ENCODE peak calls at places on chromosomes 1 and 21, in four cellular contexts. One of them, this sample, is unnamed. For H3K36me3, the result is how much of the 10 kb centered on the place peaks cover.

GRCh38 chr1:232678185-232678886 is 48.4 kb upstream of the SIPA1L2 start:
- DNase-seq in sigmoid colon: no peak
- DNase-seq in CD4-positive, alpha-beta memory T cell: no peak
- DNase-seq in tibial artery: no peak
- DNase-seq in this sample: no peak

GRCh38 chr1:185695299-185695698 is 38.9 kb upstream of the HMCN1 start:
- DNase-seq in tibial artery: no peak
- DNase-seq in sigmoid colon: no peak
- DNase-seq in CD4-positive, alpha-beta memory T cell: no peak
- DNase-seq in this sample: no peak

GRCh38 chr1:226674892-226675719 is 64.0 kb downstream of the ITPKB start:
- DNase-seq in sigmoid colon: peak
- DNase-seq in CD4-positive, alpha-beta memory T cell: peak
- DNase-seq in tibial artery: peak
- DNase-seq in this sample: peak

GRCh38 chr1:222909586-222909985 is 94.7 kb downstream of the DISP1 start:
- DNase-seq in sigmoid colon: no peak
- DNase-seq in CD4-positive, alpha-beta memory T cell: no peak
- DNase-seq in tibial artery: peak
- DNase-seq in this sample: no peak

GRCh38 chr1:55584521-55585401 is 369.6 kb upstream of the USP24 start:
- DNase-seq in tibial artery: no peak
- DNase-seq in sigmoid colon: no peak
- DNase-seq in CD4-positive, alpha-beta memory T cell: no peak
- DNase-seq in this sample: no peak

GRCh38 chr1:110746644-110747259 is 72.0 kb upstream of the KCNA3 start:
- DNase-seq in CD4-positive, alpha-beta memory T cell: peak
- DNase-seq in sigmoid colon: no peak
- DNase-seq in tibial artery: no peak
- DNase-seq in this sample: peak

GRCh38 chr1:21323091-21323490 is 32.8 kb upstream of the ECE1 start:
- DNase-seq in sigmoid colon: no peak
- DNase-seq in CD4-positive, alpha-beta memory T cell: no peak
- DNase-seq in tibial artery: no peak
- DNase-seq in this sample: no peak

GRCh38 chr1:24795236-24795635 is 50.0 kb downstream of the CLIC4 start:
- DNase-seq in CD4-positive, alpha-beta memory T cell: no peak
- DNase-seq in sigmoid colon: no peak
- DNase-seq in tibial artery: no peak
- DNase-seq in this sample: no peak

GRCh38 chr21:44926364-44927101 is 5.8 kb upstream of the ITGB2 start:
- DNase-seq in tibial artery: peak
- DNase-seq in sigmoid colon: no peak
- DNase-seq in CD4-positive, alpha-beta memory T cell: peak
- DNase-seq in this sample: peak

GRCh38 chr1:241475688-241476087 is 43.9 kb downstream of the FH start:
- DNase-seq in sigmoid colon: no peak
- DNase-seq in CD4-positive, alpha-beta memory T cell: no peak
- DNase-seq in tibial artery: no peak
- DNase-seq in this sample: no peak

DNA sequence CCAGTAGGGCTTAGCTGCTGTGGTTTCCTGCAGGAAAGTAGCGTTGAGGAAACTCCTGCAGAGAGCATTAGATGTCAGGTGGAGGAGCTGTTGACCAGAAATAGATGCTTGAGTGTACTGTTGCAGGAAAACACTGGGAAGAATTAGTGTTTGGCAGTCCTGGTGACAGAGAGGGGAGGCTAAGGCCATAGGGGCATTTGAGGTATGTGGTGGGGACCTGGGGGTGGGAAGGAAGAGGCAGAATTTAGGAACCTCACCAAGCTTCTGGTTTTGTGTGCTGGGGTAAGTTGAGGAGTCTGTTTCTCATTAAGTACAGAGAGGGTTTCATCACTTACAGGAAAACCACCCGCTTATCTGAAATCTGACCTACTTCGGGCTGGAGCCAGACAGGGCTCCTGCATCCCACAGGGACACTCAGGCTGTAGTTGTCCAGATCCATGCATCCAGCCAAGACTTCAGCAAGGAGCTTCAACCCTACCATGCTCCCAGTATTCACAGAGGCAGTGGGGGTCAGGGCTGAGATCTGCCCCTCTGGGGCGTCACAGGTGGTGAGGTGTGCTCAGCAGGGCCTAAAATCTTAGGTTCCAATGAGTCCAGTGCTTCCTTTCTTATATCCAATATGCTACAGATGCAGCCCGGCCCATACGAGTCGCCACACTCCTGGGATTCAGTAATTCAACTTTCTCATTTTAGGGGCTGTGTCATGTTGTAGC is 15.1 kb downstream of the SH2D2A start:
- DNase-seq in sigmoid colon: no peak
- DNase-seq in tibial artery: no peak
- DNase-seq in CD4-positive, alpha-beta memory T cell: no peak
- DNase-seq in this sample: no peak
- H3K36me3 ChIP-seq in sigmoid colon: under half
- H3K36me3 ChIP-seq in tibial artery: half or more
- H3K36me3 ChIP-seq in CD4-positive, alpha-beta memory T cell: under half
- H3K36me3 ChIP-seq in this sample: under half

GRCh38 chr21:42849759-42850412 is 29.5 kb downstream of the WDR4 start:
- DNase-seq in tibial artery: no peak
- DNase-seq in CD4-positive, alpha-beta memory T cell: no peak
- DNase-seq in sigmoid colon: no peak
- DNase-seq in this sample: no peak

GRCh38 chr21:42848932-42849758 is 30.2 kb downstream of the WDR4 start:
- DNase-seq in tibial artery: no peak
- DNase-seq in sigmoid colon: no peak
- DNase-seq in CD4-positive, alpha-beta memory T cell: no peak
- DNase-seq in this sample: no peak

GRCh38 chr21:42850866-42851391 is 28.4 kb downstream of the WDR4 start:
- DNase-seq in sigmoid colon: no peak
- DNase-seq in tibial artery: no peak
- DNase-seq in CD4-positive, alpha-beta memory T cell: no peak
- DNase-seq in this sample: no peak

GRCh38 chr21:42851812-42852665 is 27.3 kb downstream of the WDR4 start:
- DNase-seq in tibial artery: no peak
- DNase-seq in sigmoid colon: no peak
- DNase-seq in CD4-positive, alpha-beta memory T cell: no peak
- DNase-seq in this sample: no peak

GRCh38 chr21:42850463-42850862 is 28.9 kb downstream of the WDR4 start:
- DNase-seq in CD4-positive, alpha-beta memory T cell: no peak
- DNase-seq in tibial artery: no peak
- DNase-seq in sigmoid colon: no peak
- DNase-seq in this sample: no peak
- H3K36me3 ChIP-seq in CD4-positive, alpha-beta memory T cell: half or more
- H3K36me3 ChIP-seq in tibial artery: half or more
- H3K36me3 ChIP-seq in sigmoid colon: under half
- H3K36me3 ChIP-seq in this sample: under half

GRCh38 chr1:162502077-162502476 is 4.5 kb downstream of the UHMK1 start:
- DNase-seq in CD4-positive, alpha-beta memory T cell: no peak
- DNase-seq in tibial artery: no peak
- DNase-seq in sigmoid colon: no peak
- DNase-seq in this sample: no peak
- H3K36me3 ChIP-seq in CD4-positive, alpha-beta memory T cell: under half
- H3K36me3 ChIP-seq in tibial artery: half or more
- H3K36me3 ChIP-seq in sigmoid colon: under half
- H3K36me3 ChIP-seq in this sample: under half

DNA sequence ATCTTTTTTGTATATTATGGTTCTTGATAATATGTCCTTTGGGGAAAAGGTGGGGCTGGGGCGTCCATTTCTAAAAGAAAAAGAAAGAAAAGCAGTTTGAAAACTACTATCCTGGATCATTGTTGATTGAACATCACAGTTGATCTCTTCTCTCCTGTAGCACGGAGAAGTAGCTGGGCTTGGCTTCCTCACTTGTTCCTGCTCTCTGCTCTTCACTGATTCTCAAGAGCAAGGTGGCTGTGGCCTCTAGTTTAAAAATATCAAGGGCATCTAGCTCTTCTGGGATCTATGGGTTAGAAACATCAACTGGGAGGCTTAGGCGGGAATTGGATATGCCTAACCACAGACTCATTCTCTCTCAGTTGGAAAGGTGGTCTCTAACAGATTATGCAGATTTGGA is 38.1 kb upstream of the EPHA8 start:
- DNase-seq in tibial artery: no peak
- DNase-seq in CD4-positive, alpha-beta memory T cell: no peak
- DNase-seq in sigmoid colon: no peak
- DNase-seq in this sample: no peak
- H3K36me3 ChIP-seq in tibial artery: half or more
- H3K36me3 ChIP-seq in CD4-positive, alpha-beta memory T cell: half or more
- H3K36me3 ChIP-seq in sigmoid colon: half or more
- H3K36me3 ChIP-seq in this sample: under half

GRCh38 chr1:201783067-201783466 is 45.9 kb upstream of the IPO9 start:
- DNase-seq in CD4-positive, alpha-beta memory T cell: no peak
- DNase-seq in sigmoid colon: no peak
- DNase-seq in tibial artery: no peak
- DNase-seq in this sample: no peak
- H3K36me3 ChIP-seq in CD4-positive, alpha-beta memory T cell: under half
- H3K36me3 ChIP-seq in sigmoid colon: half or more
- H3K36me3 ChIP-seq in tibial artery: half or more
- H3K36me3 ChIP-seq in this sample: under half